ENCODE peak calls at places on chromosomes 2 and 18, in four cellular contexts. H, I, F and R are unnamed samples.

GRCh38 chr2:143068094-143068890 is 60.9 kb upstream of the ARHGAP15 start:
- DNase-seq in H (no peak), I (no peak), F (no peak), R (no peak)

GRCh38 chr18:13577091-13577697 is 149.2 kb downstream of the FAM210A start:
- DNase-seq in H (no peak), I (no peak), F (peak), R (no peak)

GRCh38 chr2:234074751-234075520 is 24.4 kb downstream of the SPP2 start:
- DNase-seq in H (no peak), I (no peak), F (no peak), R (no peak)

GRCh38 chr18:43830905-43831304 is 553.6 kb upstream of the SYT4 start:
- DNase-seq in H (no peak), I (no peak), F (no peak), R (no peak)

GRCh38 chr2:138239902-138240595 is 261.5 kb upstream of the SPOPL start:
- DNase-seq in H (no peak), I (no peak), F (no peak), R (no peak)

GRCh38 chr2:30777662-30778505 is 29.4 kb downstream of the CAPN13 start:
- DNase-seq in H (no peak), I (no peak), F (no peak), R (no peak)

GRCh38 chr2:11454824-11455223 is 11.1 kb downstream of the E2F6 start:
- DNase-seq in H (no peak), I (no peak), F (no peak), R (no peak)

GRCh38 chr2:95031076-95031725 is 5.7 kb downstream of the MAL start:
- DNase-seq in H (no peak), I (no peak), F (no peak), R (no peak)

GRCh38 chr18:62524443-62525200 is 1.8 kb downstream of the ZCCHC2 start:
- DNase-seq in H (no peak), I (peak), F (no peak), R (peak)

GRCh38 chr2:103139628-103140268 is 377.9 kb downstream of the TMEM182 start:
- DNase-seq in H (no peak), I (no peak), F (no peak), R (no peak)

GRCh38 chr2:234139755-234140154 is 89.3 kb downstream of the SPP2 start:
- DNase-seq in H (no peak), I (no peak), F (no peak), R (no peak)

GRCh38 chr2:950627-950992 is at the start of gene SNTG2:
- DNase-seq in H (no peak), I (peak), F (no peak), R (peak)

GRCh38 chr2:69499242-69499641 is 62.0 kb upstream of the NFU1 start:
- DNase-seq in H (no peak), I (no peak), F (no peak), R (no peak)

GRCh38 chr2:133986076-133986837 is 267.6 kb upstream of the MGAT5 start:
- DNase-seq in H (no peak), I (peak), F (no peak), R (no peak)

GRCh38 chr2:9335322-9335754 is 88.0 kb downstream of the ITGB1BP1 start:
- DNase-seq in H (peak), I (peak), F (no peak), R (no peak)

GRCh38 chr2:9336534-9337354 is 86.6 kb downstream of the ITGB1BP1 start:
- DNase-seq in H (peak), I (peak), F (no peak), R (no peak)

GRCh38 chr2:9337901-9338300 is 85.4 kb downstream of the ITGB1BP1 start:
- DNase-seq in H (no peak), I (no peak), F (no peak), R (no peak)

GRCh38 chr2:9334722-9335121 is 88.6 kb downstream of the ITGB1BP1 start:
- DNase-seq in H (no peak), I (no peak), F (no peak), R (no peak)

GRCh38 chr2:9336209-9336533 is 87.2 kb downstream of the ITGB1BP1 start:
- DNase-seq in H (peak), I (peak), F (peak), R (no peak)
- TF ChIP-seq NR2C2 in H (no peak), I (no peak), F (no peak), R (no peak)

DNA sequence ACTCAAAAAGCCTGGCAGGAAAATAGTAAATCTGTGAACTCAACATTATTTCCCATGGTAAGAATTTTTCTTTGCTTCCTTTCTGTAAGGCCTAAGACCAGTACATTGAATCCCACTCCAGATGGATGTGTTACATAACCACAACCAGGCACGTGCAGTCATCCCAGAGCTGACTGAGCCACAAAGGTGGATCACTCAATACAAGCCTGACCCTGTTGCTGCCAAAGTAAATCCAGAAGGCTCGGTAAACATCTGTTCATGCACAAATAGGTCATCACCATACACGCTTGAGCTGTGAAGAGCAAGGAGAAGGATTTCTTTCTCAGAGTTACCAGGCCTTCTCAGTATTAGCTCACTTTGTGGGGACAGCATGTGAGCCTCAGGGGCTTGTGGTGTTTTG is 791.3 kb upstream of the FANCL start:
- DNase-seq in H (no peak), I (no peak), F (no peak), R (no peak)
- TF ChIP-seq NR2C2 in H (no peak), I (no peak), F (no peak), R (no peak)

GRCh38 chr2:173869830-173870229 is 95.3 kb downstream of the SP3 start:
- DNase-seq in H (no peak), I (no peak), F (no peak), R (no peak)

GRCh38 chr2:173872714-173873113 is 92.5 kb downstream of the SP3 start:
- DNase-seq in H (no peak), I (no peak), F (no peak), R (no peak)

GRCh38 chr2:173874899-173875247 is 90.3 kb downstream of the SP3 start:
- DNase-seq in H (no peak), I (no peak), F (peak), R (no peak)

GRCh38 chr2:173876833-173877413 is 88.2 kb downstream of the SP3 start:
- DNase-seq in H (no peak), I (peak), F (no peak), R (no peak)

GRCh38 chr2:173874003-173874898 is 90.9 kb downstream of the SP3 start:
- DNase-seq in H (no peak), I (no peak), F (no peak), R (no peak)
- TF ChIP-seq NR2C2 in H (no peak), I (no peak), F (no peak), R (no peak)

GRCh38 chr18:56574827-56575226 is 63.6 kb downstream of the TXNL1 start:
- DNase-seq in H (no peak), I (peak), F (no peak), R (no peak)

GRCh38 chr18:56575819-56576663 is 62.4 kb downstream of the TXNL1 start:
- DNase-seq in H (peak), I (peak), F (no peak), R (no peak)

DNA sequence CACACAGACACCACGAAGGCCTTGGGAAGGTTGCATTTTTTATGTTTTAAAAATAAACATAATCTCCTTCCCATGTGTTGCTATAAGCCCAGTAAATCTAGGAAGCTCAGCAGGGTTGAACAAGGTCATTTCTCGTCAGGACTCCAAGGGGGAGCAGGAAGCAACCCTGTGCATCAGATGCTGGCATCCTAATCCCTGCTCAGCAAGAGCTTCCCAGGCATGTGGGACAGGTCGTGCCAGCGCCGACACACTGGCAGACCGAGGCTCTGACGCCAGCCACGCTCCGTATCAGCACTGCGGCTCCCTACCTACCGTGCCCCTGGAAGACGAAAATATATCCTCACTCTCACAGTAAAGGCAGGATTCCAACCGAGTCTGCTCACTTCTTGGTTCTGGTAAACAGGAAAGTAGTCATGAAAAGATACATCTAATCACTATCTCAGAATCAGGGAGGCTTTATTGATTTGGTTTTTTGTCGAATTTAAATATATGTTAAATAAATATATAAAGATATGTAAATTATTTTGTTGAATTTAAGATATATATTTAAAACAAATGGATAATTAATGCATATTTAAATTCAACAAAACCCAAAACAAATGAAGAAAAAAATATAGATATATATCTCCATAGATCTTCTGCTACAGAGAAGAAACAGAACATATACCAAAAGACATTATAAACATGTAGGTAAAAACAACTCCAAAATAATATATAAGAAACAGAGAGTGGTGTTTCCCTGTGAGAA is 61.4 kb downstream of the TXNL1 start:
- DNase-seq in H (no peak), I (no peak), F (no peak), R (no peak)
- TF ChIP-seq NR2C2 in H (no peak), I (no peak), F (no peak), R (no peak)

DNA sequence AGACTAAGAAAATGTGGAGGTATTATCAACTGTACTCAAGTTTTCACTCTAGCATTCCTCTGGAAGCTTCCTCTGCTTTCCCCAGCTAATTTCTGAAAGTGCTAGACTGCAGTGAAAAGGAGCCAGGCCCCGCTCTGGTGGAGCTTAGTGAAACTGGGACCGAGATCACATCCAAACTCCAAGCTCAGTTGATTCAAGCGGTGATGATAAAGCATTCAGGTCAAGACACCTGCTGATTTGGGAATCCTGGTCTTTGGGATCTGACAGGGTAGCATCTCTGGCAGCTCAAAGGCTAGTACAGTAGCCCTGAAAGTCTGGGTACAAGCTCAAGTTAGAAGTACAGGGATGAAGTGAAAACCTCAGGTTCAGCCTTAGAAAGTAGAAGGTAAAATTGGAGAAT is 120.2 kb upstream of the CRIM1 start:
- DNase-seq in H (no peak), I (no peak), F (no peak), R (no peak)
- TF ChIP-seq NR2C2 in H (no peak), I (no peak), F (no peak), R (no peak)

DNA sequence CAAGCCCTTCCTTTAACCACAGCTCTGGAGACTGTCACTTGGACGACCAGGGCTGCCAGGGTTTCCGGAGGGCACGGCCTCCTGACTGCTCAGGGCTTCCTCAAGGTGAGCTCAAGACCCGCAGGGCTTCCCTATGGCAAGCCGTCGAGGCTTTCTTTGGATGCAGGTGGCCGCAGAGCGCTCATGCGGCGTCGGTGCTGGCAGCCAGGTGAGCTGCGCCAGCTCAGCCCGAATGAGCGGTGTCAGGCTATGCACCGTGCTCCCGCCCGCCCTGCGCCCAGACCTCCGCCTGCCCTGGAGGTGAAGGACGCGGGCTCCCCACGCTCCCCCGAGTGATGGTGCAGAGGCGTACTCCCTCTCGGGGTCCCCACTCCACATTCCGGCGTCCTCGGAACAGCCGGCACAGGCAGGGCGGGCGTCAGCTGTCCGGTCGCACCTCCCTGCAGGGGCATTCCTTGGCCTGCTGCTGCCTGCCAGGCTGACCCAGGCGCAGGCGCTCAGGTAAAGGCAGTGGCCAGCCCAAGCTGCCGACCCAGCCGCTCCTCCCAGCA is 20.8 kb upstream of the TUBB6 start:
- DNase-seq in H (no peak), I (no peak), F (no peak), R (peak)
- TF ChIP-seq NR2C2 in H (no peak), I (no peak), F (no peak), R (no peak)

DNA sequence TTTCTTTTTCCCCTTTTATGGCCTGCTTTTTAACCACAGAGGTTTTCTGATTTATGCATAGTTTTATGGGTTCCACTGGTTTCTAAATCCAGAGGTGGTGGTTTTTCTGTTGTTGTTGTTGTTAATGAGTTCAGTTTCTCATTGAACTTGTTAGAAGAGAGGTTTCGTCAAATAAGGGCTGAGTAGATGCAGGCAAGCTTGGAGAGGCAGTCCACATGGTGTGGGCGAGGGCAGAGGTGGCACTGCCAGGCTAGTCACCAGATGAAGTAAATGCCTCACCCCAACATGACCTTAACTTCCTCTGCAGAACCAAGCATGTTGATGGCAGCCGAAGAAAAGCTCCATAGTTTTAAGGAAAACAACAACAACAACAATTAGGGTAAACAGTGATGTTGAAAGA is 72.6 kb downstream of the RIF1 start:
- DNase-seq in H (no peak), I (no peak), F (no peak), R (no peak)
- TF ChIP-seq NR2C2 in H (no peak), I (no peak), F (no peak), R (no peak)

GRCh38 chr2:241188386-241189092 is at the start of gene ANO7:
- DNase-seq in H (no peak), I (no peak), F (no peak), R (no peak)
- TF ChIP-seq NR2C2 in H (no peak), I (no peak), F (no peak), R (no peak)

DNA sequence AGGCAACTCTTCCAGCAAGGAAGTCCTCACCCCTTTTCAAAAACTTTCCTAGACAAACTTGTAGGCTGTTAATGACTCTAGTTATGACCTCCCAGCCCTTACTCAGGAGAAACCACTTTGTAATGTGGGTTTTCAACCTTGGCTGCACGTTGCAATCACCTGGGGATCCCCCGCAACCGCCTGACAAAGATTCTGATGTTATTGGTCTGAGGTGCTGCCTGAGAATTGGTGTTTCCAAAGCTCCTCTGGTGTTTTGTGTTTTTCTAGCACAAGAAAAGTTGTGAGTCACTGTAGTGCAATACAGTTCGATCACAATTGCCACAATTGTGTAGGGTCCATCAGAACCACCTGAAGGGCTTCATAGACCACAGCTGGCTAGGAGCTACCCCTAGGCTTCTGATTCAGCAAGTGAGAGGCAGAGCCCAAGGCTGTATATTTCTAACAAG is 121.6 kb downstream of the SP100 start:
- DNase-seq in H (no peak), I (no peak), F (peak), R (no peak)
- TF ChIP-seq NR2C2 in H (no peak), I (no peak), F (no peak), R (no peak)

DNA sequence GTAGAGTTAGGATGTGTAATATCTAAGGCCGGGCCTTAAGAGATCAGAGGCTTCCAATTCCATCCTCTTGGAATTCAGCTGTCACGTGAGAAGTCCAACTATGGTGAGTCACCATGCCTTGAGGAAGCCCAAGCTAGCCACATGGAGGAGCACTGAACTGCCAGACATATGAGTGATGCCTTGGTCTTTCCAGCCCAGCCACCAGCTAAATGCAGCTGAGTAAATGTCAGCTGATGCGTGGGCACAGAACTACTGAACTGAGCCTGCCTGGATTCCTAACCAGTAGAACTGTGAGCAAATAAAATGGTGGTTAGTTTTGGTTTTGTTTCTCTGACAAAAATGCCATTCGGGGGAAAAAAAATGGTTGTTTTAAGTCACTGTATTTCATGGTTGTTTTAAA is 153.7 kb upstream of the SERTAD2 start:
- DNase-seq in H (no peak), I (peak), F (peak), R (no peak)
- TF ChIP-seq NR2C2 in H (no peak), I (no peak), F (no peak), R (no peak)